ENCODE peak calls at places on chromosomes 4 and X, in five cellular contexts. U, S, C, W and E are unnamed samples.
A peak's percentile ranks its signal among the peaks of the same experiment; 100 is the strongest.

GRCh38 chr4:140688711-140689598 is 67.2 kb downstream of the TBC1D9 start:
- DNase-seq in C (no peak), W (peak; percentile 7), U (no peak), S (no peak), E (peak; percentile 23)

GRCh38 chr4:6548201-6548881 is 26.6 kb upstream of the MAN2B2 start:
- DNase-seq in C (peak; percentile 27), S (peak; percentile 21), U (peak; percentile 75), W (peak; percentile 20), E (peak; percentile 22)

GRCh38 chr4:22515888-22516541 is at the start of gene ADGRA3:
- DNase-seq in C (no peak), U (peak; percentile 79), S (peak; percentile 80), W (peak; percentile 78), E (peak; percentile 51)

GRCh38 chr4:83618431-83618830 is 82.5 kb downstream of the GPAT3 start:
- DNase-seq in W (peak; percentile 61), C (no peak), S (no peak), U (no peak), E (peak; percentile 85)

GRCh38 chr4:181968371-181968770 is 274.8 kb upstream of the TENM3 start:
- DNase-seq in U (no peak), W (no peak), C (no peak), S (no peak), E (peak; percentile 83)

GRCh38 chr4:7759635-7760034 is 180.0 kb downstream of the AFAP1 start:
- DNase-seq in U (no peak), S (no peak), W (no peak), C (no peak), E (no peak)

GRCh38 chr4:184250795-184251679 is 33.4 kb upstream of the ENPP6 start:
- DNase-seq in S (peak; percentile 24), W (peak; percentile 65), C (no peak), U (no peak), E (peak; percentile 60)

GRCh38 chrX:72009731-72010130 is 99.1 kb downstream of the NHSL2 start:
- DNase-seq in C (no peak), W (no peak), S (no peak), U (peak; percentile 3), E (no peak)

GRCh38 chr4:110197421-110198398 is 705 bp downstream of the ELOVL6 start:
- DNase-seq in U (peak; percentile 39), W (peak; percentile 68), C (no peak), S (no peak), E (peak; percentile 39)
- H2AK5ac ChIP-seq in U (no peak overlapping the region), W (no peak overlapping the region), C (peak overlapping the region; percentile 4), S (no peak overlapping the region), E (no peak overlapping the region)

GRCh38 chr4:10344824-10345223 is 112.4 kb downstream of the ZNF518B start:
- DNase-seq in U (no peak), S (no peak), C (no peak), W (no peak), E (no peak)
- H2AK5ac ChIP-seq in U (no peak overlapping the region), S (no peak overlapping the region), C (no peak overlapping the region), W (no peak overlapping the region), E (no peak overlapping the region)

GRCh38 chr4:125401784-125402183 is 87.0 kb downstream of the FAT4 start:
- DNase-seq in U (no peak), S (no peak), W (no peak), C (no peak), E (no peak)
- H2AK5ac ChIP-seq in U (no peak overlapping the region), S (no peak overlapping the region), W (no peak overlapping the region), C (no peak overlapping the region), E (no peak overlapping the region)

DNA sequence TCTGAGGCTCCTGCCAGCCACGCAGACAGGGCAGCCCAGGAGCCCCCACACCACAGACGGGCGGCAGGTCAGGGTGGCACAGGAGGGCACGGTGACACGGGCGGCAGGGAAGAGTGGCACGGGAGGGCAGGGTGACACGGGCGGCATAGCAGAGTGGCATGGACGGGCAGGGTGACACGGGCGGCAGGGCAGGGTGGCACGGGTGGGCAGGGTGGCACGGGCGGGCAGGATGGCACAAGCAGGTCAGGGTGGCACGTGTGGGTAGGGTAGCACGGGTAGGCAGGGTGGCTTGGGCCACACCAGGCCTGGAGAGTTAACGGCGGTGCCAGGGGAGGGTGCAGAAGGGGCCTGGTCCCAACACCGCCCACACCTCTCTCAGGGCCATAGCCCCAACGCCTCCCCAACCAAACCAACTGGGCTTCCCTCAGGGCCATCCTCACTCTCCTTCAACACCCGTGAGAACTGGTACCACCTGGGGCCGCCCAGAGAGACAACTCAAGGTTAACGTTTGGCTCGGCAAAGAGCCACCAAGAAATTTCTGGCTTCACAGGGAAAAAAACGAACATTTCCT is 3.4 kb downstream of the CTBP1 start:
- DNase-seq in W (no peak), C (no peak), S (no peak), U (no peak), E (no peak)
- H2AK5ac ChIP-seq in W (no peak overlapping the region), C (no peak overlapping the region), S (peak overlapping the region; percentile 81), U (no peak overlapping the region), E (peak overlapping the region; percentile 12)

GRCh38 chr4:188439641-188440311 is 300.5 kb downstream of the TRIML1 start:
- DNase-seq in W (no peak), U (no peak), C (no peak), S (no peak), E (peak; percentile 38)

DNA sequence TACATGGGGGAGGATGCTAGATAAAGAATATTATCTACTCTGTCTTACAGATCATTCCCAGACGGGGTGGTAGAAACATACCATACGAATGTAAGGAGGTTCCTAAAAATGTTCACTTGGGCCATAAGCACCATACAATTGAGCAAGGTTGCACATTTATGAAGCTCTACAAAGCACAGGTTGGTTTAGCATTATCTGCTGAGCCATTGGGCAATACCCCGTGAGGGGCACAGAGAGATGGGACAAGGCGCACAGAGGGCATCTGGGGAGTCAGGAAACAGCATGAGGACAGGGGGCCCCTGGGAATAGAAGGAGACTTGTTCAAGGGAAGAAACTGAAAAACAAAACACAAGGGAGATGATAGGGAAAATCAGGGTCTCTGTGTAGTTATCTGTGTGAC is 305.3 kb downstream of the TRIML1 start:
- DNase-seq in C (no peak), S (no peak), U (no peak), W (peak; percentile 19), E (no peak)
- H2AK5ac ChIP-seq in C (no peak overlapping the region), S (no peak overlapping the region), U (no peak overlapping the region), W (peak overlapping the region; percentile 79), E (peak overlapping the region; percentile 95)